ENCODE peak calls at places on chromosomes 13 and 19, in five cellular contexts. One of them, this sample, is unnamed.

GRCh38 chr13:110867380-110867779 is 47.5 kb downstream of the ANKRD10 start:
- DNase-seq in WTC11: no peak
- DNase-seq in K562: no peak
- DNase-seq in HepG2: no peak
- DNase-seq in GM12878: no peak
- DNase-seq in this sample: no peak

GRCh38 chr13:39149896-39150295 is 111.6 kb downstream of the NHLRC3 start:
- DNase-seq in WTC11: no peak
- DNase-seq in K562: no peak
- DNase-seq in HepG2: no peak
- DNase-seq in GM12878: no peak
- DNase-seq in this sample: no peak

GRCh38 chr19:13629687-13630357 is 123.5 kb upstream of the CACNA1A start:
- DNase-seq in WTC11: no peak
- DNase-seq in K562: no peak
- DNase-seq in HepG2: no peak
- DNase-seq in GM12878: no peak
- DNase-seq in this sample: no peak

GRCh38 chr19:50780753-50781480 is 9.3 kb upstream of the ACP4 start:
- DNase-seq in WTC11: no peak
- DNase-seq in K562: no peak
- DNase-seq in HepG2: no peak
- DNase-seq in GM12878: no peak
- DNase-seq in this sample: no peak

GRCh38 chr13:110524484-110525254 is 36.9 kb downstream of the RAB20 start:
- DNase-seq in WTC11: no peak
- DNase-seq in K562: no peak
- DNase-seq in HepG2: no peak
- DNase-seq in GM12878: no peak
- DNase-seq in this sample: no peak

GRCh38 chr13:101150998-101151397 is 265.3 kb downstream of the NALCN start:
- DNase-seq in WTC11: no peak
- DNase-seq in K562: no peak
- DNase-seq in HepG2: no peak
- DNase-seq in GM12878: no peak
- DNase-seq in this sample: no peak

GRCh38 chr19:45019187-45019586 is 17.9 kb downstream of the RELB start:
- DNase-seq in WTC11: no peak
- DNase-seq in K562: no peak
- DNase-seq in HepG2: no peak
- DNase-seq in GM12878: no peak
- DNase-seq in this sample: no peak

GRCh38 chr13:43167058-43167457 is 143.7 kb downstream of the DNAJC15 start:
- DNase-seq in WTC11: no peak
- DNase-seq in K562: no peak
- DNase-seq in HepG2: no peak
- DNase-seq in GM12878: no peak
- DNase-seq in this sample: no peak

GRCh38 chr19:50465986-50466771 is 10.1 kb upstream of the EMC10 start:
- DNase-seq in WTC11: peak
- DNase-seq in K562: peak
- DNase-seq in HepG2: peak
- DNase-seq in GM12878: no peak
- DNase-seq in this sample: peak

GRCh38 chr13:30730526-30730925 is 4.8 kb upstream of the ALOX5AP start:
- DNase-seq in WTC11: peak
- DNase-seq in K562: no peak
- DNase-seq in HepG2: peak
- DNase-seq in GM12878: no peak
- DNase-seq in this sample: no peak

GRCh38 chr19:47613165-47614146 is 4.5 kb downstream of the BICRA start:
- DNase-seq in WTC11: peak
- DNase-seq in K562: no peak
- DNase-seq in HepG2: no peak
- DNase-seq in GM12878: no peak
- DNase-seq in this sample: peak

GRCh38 chr19:17772172-17772571 is 20.9 kb downstream of the FCHO1 start:
- DNase-seq in WTC11: no peak
- DNase-seq in K562: peak
- DNase-seq in HepG2: no peak
- DNase-seq in GM12878: no peak
- DNase-seq in this sample: no peak

GRCh38 chr19:56333506-56333905 is 18.9 kb upstream of the ZSCAN5A start:
- DNase-seq in WTC11: peak
- DNase-seq in K562: peak
- DNase-seq in HepG2: peak
- DNase-seq in GM12878: no peak
- DNase-seq in this sample: peak

GRCh38 chr13:49641810-49642291 is 13.5 kb downstream of the ARL11 start:
- DNase-seq in WTC11: no peak
- DNase-seq in K562: peak
- DNase-seq in HepG2: no peak
- DNase-seq in GM12878: no peak
- DNase-seq in this sample: no peak

GRCh38 chr13:32086791-32087441 is 55.3 kb downstream of the FRY start:
- DNase-seq in WTC11: no peak
- DNase-seq in K562: no peak
- DNase-seq in HepG2: no peak
- DNase-seq in GM12878: no peak
- DNase-seq in this sample: no peak

GRCh38 chr19:29329460-29330134 is 116.6 kb upstream of the UQCRFS1 start:
- DNase-seq in WTC11: peak
- DNase-seq in K562: peak
- DNase-seq in HepG2: peak
- DNase-seq in GM12878: no peak
- DNase-seq in this sample: no peak

GRCh38 chr13:48829536-48829935 is 146.2 kb upstream of the FNDC3A start:
- DNase-seq in WTC11: no peak
- DNase-seq in K562: no peak
- DNase-seq in HepG2: no peak
- DNase-seq in GM12878: no peak
- DNase-seq in this sample: no peak

GRCh38 chr19:7004313-7004931 is 16.8 kb downstream of the MBD3L2B start:
- DNase-seq in WTC11: no peak
- DNase-seq in K562: peak
- DNase-seq in HepG2: peak
- DNase-seq in GM12878: no peak
- DNase-seq in this sample: no peak

GRCh38 chr19:4909897-4910593 is 744 bp downstream of the UHRF1 start:
- DNase-seq in WTC11: peak
- DNase-seq in K562: peak
- DNase-seq in HepG2: peak
- DNase-seq in GM12878: peak
- DNase-seq in this sample: peak

GRCh38 chr13:70249332-70250064 is 141.2 kb upstream of the KLHL1 start:
- DNase-seq in WTC11: no peak
- DNase-seq in K562: no peak
- DNase-seq in HepG2: peak
- DNase-seq in GM12878: no peak
- DNase-seq in this sample: no peak

GRCh38 chr13:41019578-41020347 is 647 bp upstream of the ELF1 start:
- DNase-seq in WTC11: no peak
- DNase-seq in K562: no peak
- DNase-seq in HepG2: peak
- DNase-seq in GM12878: no peak
- DNase-seq in this sample: no peak

GRCh38 chr13:106028916-106029315 is 506.5 kb downstream of the EFNB2 start:
- DNase-seq in WTC11: no peak
- DNase-seq in K562: no peak
- DNase-seq in HepG2: no peak
- DNase-seq in GM12878: no peak
- DNase-seq in this sample: no peak

GRCh38 chr13:67071918-67072598 is 158.1 kb downstream of the PCDH9 start:
- DNase-seq in WTC11: no peak
- DNase-seq in K562: no peak
- DNase-seq in HepG2: no peak
- DNase-seq in GM12878: no peak
- DNase-seq in this sample: no peak

GRCh38 chr13:53150568-53150967 is 122.0 kb downstream of the OLFM4 start:
- DNase-seq in WTC11: no peak
- DNase-seq in K562: no peak
- DNase-seq in HepG2: no peak
- DNase-seq in GM12878: no peak
- DNase-seq in this sample: no peak

GRCh38 chr19:46515879-46516350 is 20.2 kb upstream of the PNMA8B start:
- DNase-seq in WTC11: no peak
- DNase-seq in K562: peak
- DNase-seq in HepG2: peak
- DNase-seq in GM12878: no peak
- DNase-seq in this sample: no peak

GRCh38 chr19:31125071-31125470 is 224.2 kb downstream of the TSHZ3 start:
- DNase-seq in WTC11: no peak
- DNase-seq in K562: no peak
- DNase-seq in HepG2: no peak
- DNase-seq in GM12878: no peak
- DNase-seq in this sample: no peak

GRCh38 chr13:42001580-42001979 is 40.7 kb upstream of the VWA8 start:
- DNase-seq in WTC11: peak
- DNase-seq in K562: no peak
- DNase-seq in HepG2: no peak
- DNase-seq in GM12878: no peak
- DNase-seq in this sample: peak

GRCh38 chr19:3320354-3320670 is 46.1 kb upstream of the NFIC start:
- DNase-seq in WTC11: no peak
- DNase-seq in K562: no peak
- DNase-seq in HepG2: no peak
- DNase-seq in GM12878: no peak
- DNase-seq in this sample: no peak

GRCh38 chr13:95452376-95452775 is 100.1 kb upstream of the CLDN10 start:
- DNase-seq in WTC11: no peak
- DNase-seq in K562: no peak
- DNase-seq in HepG2: no peak
- DNase-seq in GM12878: no peak
- DNase-seq in this sample: no peak

GRCh38 chr13:95456837-95457236 is 95.7 kb upstream of the CLDN10 start:
- DNase-seq in WTC11: no peak
- DNase-seq in K562: no peak
- DNase-seq in HepG2: no peak
- DNase-seq in GM12878: no peak
- DNase-seq in this sample: no peak

GRCh38 chr13:95455782-95456181 is 96.7 kb upstream of the CLDN10 start:
- DNase-seq in WTC11: no peak
- DNase-seq in K562: no peak
- DNase-seq in HepG2: no peak
- DNase-seq in GM12878: no peak
- DNase-seq in this sample: no peak

GRCh38 chr13:95447766-95448165 is 104.8 kb upstream of the CLDN10 start:
- DNase-seq in WTC11: peak
- DNase-seq in K562: no peak
- DNase-seq in HepG2: no peak
- DNase-seq in GM12878: no peak
- DNase-seq in this sample: no peak

DNA sequence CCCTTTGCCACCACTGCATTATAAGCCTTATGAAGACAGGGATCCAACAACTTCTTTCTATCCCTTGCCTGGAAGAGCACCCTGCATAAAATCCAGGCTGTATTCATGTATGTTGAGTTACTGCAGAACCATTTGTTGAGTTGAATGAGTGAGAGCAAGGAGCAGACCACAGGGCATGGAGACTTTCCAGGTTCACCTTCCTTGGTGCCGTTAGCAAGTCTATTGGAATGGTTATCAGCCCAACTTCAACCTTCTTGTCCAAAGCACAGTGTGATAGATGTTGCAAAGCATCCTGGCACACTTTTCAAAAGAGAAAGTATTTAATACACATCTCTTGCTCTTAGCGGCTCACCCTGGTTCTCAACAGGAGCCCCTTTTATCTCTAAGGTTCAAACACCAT is 100.9 kb upstream of the CLDN10 start:
- DNase-seq in WTC11: no peak
- DNase-seq in K562: no peak
- DNase-seq in HepG2: no peak
- DNase-seq in GM12878: no peak
- DNase-seq in this sample: no peak
- TF ChIP-seq ATF2 in WTC11: no peak
- TF ChIP-seq ATF2 in K562: no peak
- TF ChIP-seq ATF2 in HepG2: no peak
- TF ChIP-seq ATF2 in GM12878: no peak
- TF ChIP-seq ATF2 in this sample: no peak

DNA sequence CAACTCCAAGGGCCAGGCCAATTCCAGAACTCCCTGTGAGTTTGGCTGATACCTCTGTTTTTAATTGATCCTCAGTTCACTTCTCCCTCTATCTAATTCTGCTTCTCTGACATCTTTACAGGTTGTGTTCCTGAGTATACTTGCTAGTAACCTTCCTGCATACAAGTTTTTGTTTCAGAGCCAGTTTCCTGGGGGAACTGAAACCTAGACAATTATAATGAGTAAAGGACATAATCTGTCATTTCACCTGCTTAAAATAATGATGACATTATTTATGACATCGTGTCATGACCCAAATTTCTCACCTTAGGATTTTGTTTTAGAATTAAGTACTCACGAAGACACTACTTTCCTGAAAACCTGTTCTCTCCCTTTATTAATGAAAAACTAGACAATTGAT is 12.5 kb upstream of the MYCBP2 start:
- DNase-seq in WTC11: no peak
- DNase-seq in K562: no peak
- DNase-seq in HepG2: no peak
- DNase-seq in GM12878: no peak
- DNase-seq in this sample: no peak
- TF ChIP-seq ATF2 in WTC11: no peak
- TF ChIP-seq ATF2 in K562: no peak
- TF ChIP-seq ATF2 in HepG2: no peak
- TF ChIP-seq ATF2 in GM12878: peak
- TF ChIP-seq ATF2 in this sample: no peak

GRCh38 chr13:80048030-80048429 is 292.9 kb downstream of the SPRY2 start:
- DNase-seq in WTC11: no peak
- DNase-seq in K562: no peak
- DNase-seq in HepG2: no peak
- DNase-seq in GM12878: no peak
- DNase-seq in this sample: no peak
- TF ChIP-seq ATF2 in WTC11: no peak
- TF ChIP-seq ATF2 in K562: no peak
- TF ChIP-seq ATF2 in HepG2: no peak
- TF ChIP-seq ATF2 in GM12878: no peak
- TF ChIP-seq ATF2 in this sample: no peak

DNA sequence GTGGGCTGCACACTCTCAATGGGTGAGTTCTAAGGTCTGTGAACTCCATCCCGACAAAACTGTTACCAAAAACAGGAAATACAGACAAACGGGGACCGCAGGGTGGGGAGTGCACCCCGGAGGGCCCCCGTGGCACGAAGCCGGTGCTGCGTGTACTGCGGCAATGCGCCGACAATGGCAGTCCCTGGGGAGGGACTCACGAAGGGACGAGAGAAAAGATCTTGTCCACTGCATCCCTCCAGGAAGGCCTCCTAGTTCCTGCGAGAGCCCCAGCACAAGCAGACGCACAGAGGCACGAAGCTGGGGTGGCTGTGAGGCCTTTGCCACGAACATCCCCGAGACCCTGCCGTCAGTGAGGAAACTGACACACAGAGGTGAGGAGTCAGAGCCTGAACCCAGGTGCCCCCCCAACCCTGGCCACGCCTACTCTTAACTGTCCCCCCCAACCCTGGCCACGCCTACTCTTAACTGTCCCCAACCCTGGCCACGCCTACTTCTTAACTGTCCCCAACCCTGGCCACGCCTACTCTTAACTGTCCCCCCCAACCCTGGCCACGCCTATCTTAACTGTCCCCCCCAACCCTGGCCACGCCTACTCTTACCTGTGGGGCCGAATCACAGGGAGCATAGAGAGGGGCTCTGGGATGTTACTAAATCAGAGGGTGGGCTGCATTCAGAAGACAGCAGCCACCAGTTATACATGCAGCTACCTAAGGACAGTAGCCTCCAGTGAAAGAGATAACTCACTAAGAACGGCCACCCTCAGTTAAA is 4.2 kb downstream of the MED16 start:
- DNase-seq in WTC11: no peak
- DNase-seq in K562: peak
- DNase-seq in HepG2: no peak
- DNase-seq in GM12878: no peak
- DNase-seq in this sample: no peak
- TF ChIP-seq ATF2 in WTC11: no peak
- TF ChIP-seq ATF2 in K562: no peak
- TF ChIP-seq ATF2 in HepG2: no peak
- TF ChIP-seq ATF2 in GM12878: no peak
- TF ChIP-seq ATF2 in this sample: no peak

This sample was measured in H1.